ENCODE peak calls at places on chromosome 10, in eight cellular contexts. G is heart left ventricle; Q is mesothelial cell of epicardium; I is cardiac muscle cell; Z is H9; B is mammary epithelial cell; O is CD4-positive, alpha-beta T cell; D is GM20000. P is an unnamed sample.

GRCh38 chr10:130341325-130341724 is 205.1 kb downstream of the GLRX3 start:
- DNase-seq in G (no peak), Z (peak; percentile 71), B (no peak), D (no peak), I (no peak), O (no peak), Q (no peak), P (peak; percentile 24)

GRCh38 chr10:89118091-89118490 is 89.0 kb downstream of the CH25H start:
- DNase-seq in Z (no peak), O (no peak), I (peak; percentile 35), Q (no peak), D (no peak), B (peak; percentile 90), G (no peak), P (no peak)

GRCh38 chr10:99266383-99266782 is 30.7 kb upstream of the HPSE2 start:
- DNase-seq in I (no peak), Z (no peak), Q (no peak), D (no peak), B (no peak), O (no peak), G (no peak), P (no peak)

GRCh38 chr10:113362645-113363091 is 190.2 kb upstream of the HABP2 start:
- DNase-seq in I (peak; percentile 37), D (no peak), O (no peak), G (no peak), Z (no peak), B (peak; percentile 54), Q (no peak), P (no peak)

GRCh38 chr10:27153855-27154198 is 357 bp downstream of the YME1L1 start:
- DNase-seq in G (no peak), D (no peak), O (no peak), I (peak; percentile 25), B (no peak), Q (no peak), Z (no peak), P (peak; percentile 39)

GRCh38 chr10:50619882-50620281 is 3.9 kb downstream of the SGMS1 start:
- DNase-seq in D (no peak), Z (no peak), O (no peak), G (no peak), Q (no peak), I (no peak), B (no peak), P (no peak)

GRCh38 chr10:51001587-51001986 is 72.7 kb upstream of the PRKG1 start:
- DNase-seq in O (no peak), Z (no peak), Q (no peak), G (no peak), I (peak; percentile 56), D (no peak), B (no peak), P (no peak)

GRCh38 chr10:78410046-78410965 is 376.6 kb downstream of the RPS24 start:
- DNase-seq in I (no peak), O (no peak), B (no peak), G (no peak), Q (no peak), D (no peak), Z (peak; percentile 18), P (no peak)

GRCh38 chr10:4671451-4672145 is 154.4 kb upstream of the AKR1E2 start:
- DNase-seq in D (no peak), G (no peak), B (peak; percentile 98), I (no peak), Q (no peak), Z (no peak), O (no peak), P (no peak)

GRCh38 chr10:86083206-86083605 is 283.4 kb downstream of the GRID1 start:
- DNase-seq in D (no peak), B (no peak), G (no peak), Q (peak; percentile 14), I (no peak), O (no peak), Z (no peak), P (no peak)

GRCh38 chr10:18737841-18738240 is 78.6 kb downstream of the ARL5B start:
- DNase-seq in I (peak; percentile 46), O (no peak), G (no peak), B (no peak), Z (no peak), D (no peak), Q (no peak), P (no peak)

GRCh38 chr10:114697061-114697598 is 39.1 kb upstream of the ABLIM1 start:
- DNase-seq in G (peak; percentile 92), Q (no peak), I (no peak), O (no peak), B (peak; percentile 85), Z (no peak), D (no peak), P (no peak)

GRCh38 chr10:69513617-69514016 is 59.6 kb downstream of the NEUROG3 start:
- DNase-seq in G (no peak), Z (no peak), B (no peak), D (no peak), I (no peak), O (no peak), Q (no peak), P (no peak)
- TF ChIP-seq CTCF in G (no peak), Z (no peak), B (no peak), D (no peak), I (no peak), O (no peak), Q (no peak), P (no peak)

GRCh38 chr10:60820093-60820769 is 42.0 kb downstream of the CDK1 start:
- DNase-seq in Q (no peak), O (no peak), I (peak; percentile 66), Z (no peak), D (peak; percentile 11), G (no peak), B (no peak), P (peak; percentile 5)
- TF ChIP-seq CTCF in Q (no peak), O (no peak), I (peak; percentile 48), Z (peak; percentile 63), D (no peak), G (peak; percentile 23), B (peak; percentile 18), P (no peak)

GRCh38 chr10:31947144-31947926 is 18.7 kb upstream of the ARHGAP12 start:
- DNase-seq in B (peak; percentile 84), D (no peak), Q (no peak), O (no peak), Z (no peak), G (no peak), I (peak; percentile 94), P (no peak)
- TF ChIP-seq CTCF in B (peak; percentile 42), D (no peak), Q (no peak), O (peak; percentile 18), Z (no peak), G (peak; percentile 33), I (peak; percentile 54), P (no peak)

GRCh38 chr10:75407716-75408511 is 6.3 kb upstream of the ZNF503 start:
- DNase-seq in Z (peak; percentile 56), D (peak; percentile 58), B (peak; percentile 63), G (peak; percentile 53), Q (peak; percentile 76), I (peak; percentile 56), O (no peak), P (no peak)
- TF ChIP-seq CTCF in Z (no peak), D (no peak), B (no peak), G (no peak), Q (no peak), I (no peak), O (no peak), P (no peak)

DNA sequence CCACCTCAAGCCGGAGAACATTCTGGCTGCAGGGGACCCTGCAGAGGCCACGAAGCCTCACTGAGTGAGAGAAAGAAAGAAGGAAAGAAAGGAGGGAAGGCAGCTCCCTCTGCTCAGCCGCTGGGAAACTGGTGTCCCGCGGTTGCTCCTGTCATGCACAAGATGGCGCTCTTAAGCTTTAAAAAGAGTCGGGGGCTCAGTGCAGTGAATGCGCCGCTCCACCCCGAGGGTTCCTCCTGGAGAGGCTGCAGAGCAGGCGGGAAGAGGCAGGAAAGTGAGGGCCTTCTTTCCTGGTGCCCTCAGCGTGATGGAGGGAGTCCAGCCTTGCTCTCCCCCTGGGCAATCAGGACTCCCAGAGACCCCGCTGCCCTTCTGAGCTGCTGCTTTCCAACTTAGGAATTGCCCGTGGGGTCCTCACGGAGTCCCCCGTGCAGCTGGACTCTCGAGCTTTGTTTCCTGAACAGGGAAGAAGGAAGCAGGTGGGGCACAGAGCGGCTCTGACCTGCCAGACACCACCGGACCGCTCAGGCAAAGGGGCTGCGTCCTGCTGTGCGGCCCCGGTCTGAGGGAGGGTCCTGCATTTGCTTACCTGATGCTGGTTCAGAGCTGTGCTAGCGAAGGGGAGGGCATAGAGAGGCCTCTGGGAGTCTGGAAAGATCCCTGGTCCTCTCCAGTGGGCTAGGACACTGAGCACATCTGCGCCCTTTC is 141.9 kb upstream of the MKI67 start:
- DNase-seq in G (no peak), O (no peak), Q (peak; percentile 76), D (no peak), I (peak; percentile 58), Z (peak; percentile 89), B (no peak), P (peak; percentile 35)
- TF ChIP-seq CTCF in G (no peak), O (no peak), Q (peak; percentile 40), D (no peak), I (peak; percentile 65), Z (peak; percentile 92), B (peak; percentile 2), P (peak; percentile 61)

P was measured in activated CD8-positive, alpha-beta T cell treated with anti-CD3 and anti-CD28 coated beads for 36 hours.